ENCODE peak calls at places on chromosomes 13 and 19, in five cellular contexts. M is effector memory CD4-positive, alpha-beta T cell; Y is left ventricle myocardium inferior; O is pancreas; L is uterus. V is an unnamed sample.

GRCh38 chr13:51501592-51502205 is 48.9 kb upstream of the INTS6 start:
- DNase-seq in Y (no peak), M (no peak), O (no peak), L (no peak), V (no peak)

GRCh38 chr13:101708115-101708514 is 255.6 kb downstream of the ITGBL1 start:
- DNase-seq in O (no peak), Y (no peak), L (no peak), M (no peak), V (no peak)

GRCh38 chr13:70173236-70173959 is 65.1 kb upstream of the KLHL1 start:
- DNase-seq in L (no peak), O (no peak), Y (no peak), M (no peak), V (no peak)

GRCh38 chr19:35346193-35347052 is 1.3 kb upstream of the FFAR1 start:
- DNase-seq in Y (no peak), O (peak; percentile 45), M (peak; percentile 69), L (no peak), V (no peak)

GRCh38 chr19:40413291-40413994 is at the start of gene PRX:
- DNase-seq in L (no peak), O (no peak), Y (no peak), M (no peak), V (no peak)

GRCh38 chr13:104779311-104779710 is 1713.1 kb upstream of the SLC10A2 start:
- DNase-seq in Y (no peak), L (no peak), O (no peak), M (no peak), V (no peak)

GRCh38 chr19:11821474-11821873 is 7.4 kb downstream of the ZNF440 start:
- DNase-seq in M (no peak), L (no peak), O (no peak), Y (no peak), V (no peak)

GRCh38 chr13:30877335-30877734 is 28.7 kb upstream of the MEDAG start:
- DNase-seq in Y (no peak), M (no peak), O (no peak), L (no peak), V (no peak)

GRCh38 chr13:92436927-92437326 is 789.7 kb upstream of the GPC6 start:
- DNase-seq in L (no peak), Y (no peak), O (no peak), M (no peak), V (no peak)

GRCh38 chr13:34155931-34156607 is 338.1 kb downstream of the RFC3 start:
- DNase-seq in O (no peak), M (no peak), L (no peak), Y (no peak), V (no peak)

GRCh38 chr19:19489804-19490204 is 25.5 kb downstream of the TSSK6 start:
- DNase-seq in L (no peak), O (no peak), Y (no peak), M (no peak), V (no peak)

GRCh38 chr13:46124967-46125933 is 20.4 kb upstream of the CPB2 start:
- DNase-seq in M (no peak), O (no peak), Y (no peak), L (no peak), V (no peak)

GRCh38 chr13:33218426-33218825 is 67.1 kb downstream of the STARD13 start:
- DNase-seq in L (no peak), O (no peak), M (no peak), Y (no peak), V (no peak)

GRCh38 chr19:13691569-13691968 is 72.8 kb upstream of the MRI1 start:
- DNase-seq in M (no peak), Y (no peak), O (no peak), L (no peak), V (no peak)

GRCh38 chr13:51065372-51066090 is 45.5 kb downstream of the C13orf42 start:
- DNase-seq in O (no peak), M (no peak), L (no peak), Y (no peak), V (no peak)

GRCh38 chr19:2039959-2040646 is 10.9 kb downstream of the MKNK2 start:
- DNase-seq in L (no peak), O (peak; percentile 62), Y (no peak), M (no peak), V (peak; percentile 15)

GRCh38 chr19:19539738-19540703 is 2.0 kb downstream of the CILP2 start:
- DNase-seq in M (peak; percentile 47), Y (peak; percentile 65), L (peak; percentile 33), O (no peak), V (peak; percentile 73)

GRCh38 chr19:49932041-49932451 is 2.7 kb upstream of the NUP62 start:
- DNase-seq in L (no peak), M (no peak), Y (no peak), O (no peak), V (no peak)

GRCh38 chr19:3146677-3147100 is 10.9 kb downstream of the GNA15 start:
- DNase-seq in M (peak; percentile 40), Y (no peak), O (no peak), L (no peak), V (no peak)

GRCh38 chr19:17339088-17339741 is 1.9 kb downstream of the GTPBP3 start:
- DNase-seq in Y (no peak), M (no peak), L (no peak), O (peak; percentile 55), V (no peak)

GRCh38 chr13:97243915-97244820 is 22.0 kb downstream of the MBNL2 start:
- DNase-seq in L (no peak), O (no peak), M (no peak), Y (no peak), V (no peak)

GRCh38 chr13:26024558-26024957 is 27.3 kb downstream of the SHISA2 start:
- DNase-seq in O (no peak), Y (no peak), M (no peak), L (no peak), V (no peak)

GRCh38 chr13:112457485-112457884 is 81.3 kb downstream of the SPACA7 start:
- DNase-seq in O (no peak), L (no peak), Y (no peak), M (no peak), V (no peak)

GRCh38 chr13:32048816-32049215 is 17.2 kb downstream of the FRY start:
- DNase-seq in L (no peak), M (no peak), Y (no peak), O (no peak), V (no peak)

GRCh38 chr13:38415233-38415632 is 65.6 kb downstream of the UFM1 start:
- DNase-seq in O (no peak), Y (no peak), L (no peak), M (no peak), V (peak; percentile 23)

GRCh38 chr13:27619093-27619705 is 1.1 kb downstream of the LNX2 start:
- DNase-seq in O (no peak), L (no peak), M (no peak), Y (no peak), V (no peak)

GRCh38 chr13:84191199-84191598 is 308.9 kb upstream of the SLITRK1 start:
- DNase-seq in M (no peak), O (no peak), L (no peak), Y (no peak), V (no peak)

GRCh38 chr13:40549500-40550094 is 116.8 kb downstream of the FOXO1 start:
- DNase-seq in Y (no peak), O (no peak), M (no peak), L (no peak), V (no peak)

GRCh38 chr13:40550130-40550529 is 116.3 kb downstream of the FOXO1 start:
- DNase-seq in L (no peak), M (no peak), Y (no peak), O (no peak), V (no peak)

GRCh38 chr13:40552895-40553294 is 113.5 kb downstream of the FOXO1 start:
- DNase-seq in Y (no peak), L (no peak), O (no peak), M (no peak), V (no peak)

GRCh38 chr13:40546047-40546446 is 120.4 kb downstream of the FOXO1 start:
- DNase-seq in M (no peak), O (no peak), Y (no peak), L (no peak), V (no peak)

DNA sequence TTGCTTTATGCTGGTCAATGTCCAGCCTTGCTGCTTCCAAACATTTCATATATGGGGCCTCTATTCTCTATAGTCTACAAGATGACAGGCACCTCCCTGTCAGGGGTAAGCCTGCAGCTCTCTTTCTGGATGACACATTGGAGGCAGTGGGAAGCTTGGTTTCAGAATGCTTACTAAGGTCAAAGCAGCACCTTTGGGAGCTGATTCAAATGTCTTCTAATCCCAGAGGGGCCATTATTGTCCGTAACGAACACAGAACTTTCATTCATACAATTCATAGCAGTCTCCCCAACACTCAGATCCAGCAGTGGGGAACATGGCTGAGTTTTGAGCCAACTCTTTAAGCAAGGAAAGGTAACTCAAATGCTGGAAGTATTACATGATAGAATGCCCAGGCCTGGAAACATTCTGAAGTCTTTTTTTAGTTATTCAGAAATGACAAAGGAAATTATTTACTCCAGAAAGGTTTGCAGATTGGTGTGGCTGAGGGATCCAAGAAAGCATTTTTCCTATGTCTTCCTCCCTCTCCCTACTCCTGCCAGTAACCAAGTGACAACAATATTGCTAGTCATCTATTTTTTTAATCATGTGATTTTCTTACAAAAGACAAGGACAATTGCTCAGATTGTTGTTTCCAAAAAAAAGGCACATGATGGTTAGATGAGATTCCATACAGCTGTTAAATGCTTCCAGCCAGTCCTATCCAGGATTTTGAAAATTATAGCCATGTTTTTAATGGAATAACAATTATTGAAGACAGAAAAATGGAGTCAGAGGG is 118.7 kb downstream of the FOXO1 start:
- DNase-seq in O (no peak), M (no peak), Y (no peak), L (no peak), V (no peak)
- H3K4me1 ChIP-seq in O (no peaks in the 10 kb centered on the region), M (no peaks in the 10 kb centered on the region), Y (peaks cover 17% of the 10 kb centered on the region), L (no peaks in the 10 kb centered on the region), V (peaks cover 12% of the 10 kb centered on the region)

GRCh38 chr19:56612737-56613136 is 17.6 kb downstream of the ZNF71 start:
- DNase-seq in Y (no peak), L (no peak), O (no peak), M (no peak), V (no peak)
- H3K9me3 ChIP-seq in Y (peaks cover 90% of the 10 kb centered on the region), L (peaks cover 43% of the 10 kb centered on the region), O (no peaks in the 10 kb centered on the region), M (peaks cover 60% of the 10 kb centered on the region), V (peaks cover 11% of the 10 kb centered on the region)

GRCh38 chr13:68190826-68191225 is 960.7 kb upstream of the PCDH9 start:
- DNase-seq in O (no peak), M (no peak), Y (no peak), L (no peak), V (no peak)

DNA sequence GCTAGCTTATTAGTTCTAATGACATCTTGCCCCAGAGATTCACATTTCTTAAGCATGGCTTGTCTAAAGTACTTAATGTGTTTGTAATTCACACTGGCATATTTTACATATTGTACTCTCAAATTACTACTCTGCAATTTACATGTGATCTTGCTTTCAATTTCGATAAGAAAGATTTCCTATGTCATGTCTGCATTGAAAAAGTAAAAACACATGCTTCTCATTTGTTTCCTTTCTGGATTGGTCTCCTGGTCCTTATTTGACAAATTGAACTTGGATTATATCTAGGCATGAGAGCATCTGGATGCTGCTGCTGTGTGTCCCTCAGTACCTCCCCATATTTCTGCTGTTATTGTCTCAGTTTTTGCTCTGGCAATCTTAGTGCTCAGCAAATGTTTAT is 955.6 kb upstream of the PCDH9 start:
- DNase-seq in M (no peak), O (no peak), Y (no peak), L (no peak), V (no peak)
- H3K27ac ChIP-seq in M (no peak overlapping the region), O (no peak overlapping the region), Y (no peak overlapping the region), L (no peak overlapping the region), V (no peak overlapping the region)

GRCh38 chr13:20165417-20166257 is 4.8 kb upstream of the GJA3 start:
- DNase-seq in O (no peak), L (no peak), Y (no peak), M (no peak), V (no peak)
- H3K4me1 ChIP-seq in O (peaks cover 4% of the 10 kb centered on the region), L (peaks cover 9% of the 10 kb centered on the region), Y (peaks cover 15% of the 10 kb centered on the region), M (no peaks in the 10 kb centered on the region), V (peaks cover 7% of the 10 kb centered on the region)

V was measured in heart right ventricle.